ENCODE peak calls at places on chromosomes 3 and 15, in eight cellular contexts. One of them, this sample, is unnamed.

GRCh38 chr3:138097192-138097829 is 18.1 kb downstream of the DZIP1L start:
- DNase-seq in IMR-90: no peak
- DNase-seq in osteocyte: no peak
- DNase-seq in 8988T: peak; percentile 42
- DNase-seq in epithelial cell of prostate: no peak
- DNase-seq in naive thymus-derived CD8-positive, alpha-beta T cell: no peak
- DNase-seq in RPMI8226: no peak
- DNase-seq in iPS DF 19.7: no peak
- DNase-seq in this sample: no peak

GRCh38 chr3:49813497-49814174 is at the start of gene UBA7:
- DNase-seq in IMR-90: peak; percentile 80
- DNase-seq in osteocyte: no peak
- DNase-seq in 8988T: no peak
- DNase-seq in epithelial cell of prostate: no peak
- DNase-seq in naive thymus-derived CD8-positive, alpha-beta T cell: no peak
- DNase-seq in RPMI8226: peak; percentile 36
- DNase-seq in iPS DF 19.7: no peak
- DNase-seq in this sample: no peak

GRCh38 chr15:75229191-75230015 is 27.7 kb downstream of the C15orf39 start:
- DNase-seq in IMR-90: peak; percentile 22
- DNase-seq in osteocyte: no peak
- DNase-seq in 8988T: peak; percentile 17
- DNase-seq in epithelial cell of prostate: no peak
- DNase-seq in naive thymus-derived CD8-positive, alpha-beta T cell: peak; percentile 55
- DNase-seq in RPMI8226: no peak
- DNase-seq in iPS DF 19.7: no peak
- DNase-seq in this sample: no peak

GRCh38 chr3:113245775-113246174 is 34.4 kb downstream of the BOC start:
- DNase-seq in IMR-90: peak; percentile 15
- DNase-seq in osteocyte: no peak
- DNase-seq in 8988T: no peak
- DNase-seq in epithelial cell of prostate: no peak
- DNase-seq in naive thymus-derived CD8-positive, alpha-beta T cell: no peak
- DNase-seq in RPMI8226: no peak
- DNase-seq in iPS DF 19.7: no peak
- DNase-seq in this sample: no peak

GRCh38 chr3:182527745-182528144 is 265.6 kb upstream of the ATP11B start:
- DNase-seq in IMR-90: no peak
- DNase-seq in osteocyte: no peak
- DNase-seq in 8988T: no peak
- DNase-seq in epithelial cell of prostate: no peak
- DNase-seq in naive thymus-derived CD8-positive, alpha-beta T cell: no peak
- DNase-seq in RPMI8226: no peak
- DNase-seq in iPS DF 19.7: no peak
- DNase-seq in this sample: no peak

GRCh38 chr3:192817053-192817452 is 89.7 kb upstream of the FGF12 start:
- DNase-seq in IMR-90: peak; percentile 86
- DNase-seq in osteocyte: no peak
- DNase-seq in 8988T: no peak
- DNase-seq in epithelial cell of prostate: peak; percentile 55
- DNase-seq in naive thymus-derived CD8-positive, alpha-beta T cell: no peak
- DNase-seq in RPMI8226: no peak
- DNase-seq in iPS DF 19.7: no peak
- DNase-seq in this sample: no peak

GRCh38 chr3:109952924-109953323 is 615.6 kb upstream of the DPPA4 start:
- DNase-seq in IMR-90: peak; percentile 16
- DNase-seq in osteocyte: no peak
- DNase-seq in 8988T: no peak
- DNase-seq in epithelial cell of prostate: no peak
- DNase-seq in naive thymus-derived CD8-positive, alpha-beta T cell: no peak
- DNase-seq in RPMI8226: no peak
- DNase-seq in iPS DF 19.7: no peak
- DNase-seq in this sample: no peak

GRCh38 chr3:38627956-38628355 is 21.5 kb downstream of the SCN5A start:
- DNase-seq in IMR-90: no peak
- DNase-seq in osteocyte: no peak
- DNase-seq in 8988T: peak; percentile 94
- DNase-seq in epithelial cell of prostate: no peak
- DNase-seq in naive thymus-derived CD8-positive, alpha-beta T cell: no peak
- DNase-seq in RPMI8226: peak; percentile 63
- DNase-seq in iPS DF 19.7: no peak
- DNase-seq in this sample: no peak

GRCh38 chr3:32399030-32399620 is 7.5 kb downstream of the CMTM7 start:
- DNase-seq in IMR-90: peak; percentile 60
- DNase-seq in osteocyte: no peak
- DNase-seq in 8988T: no peak
- DNase-seq in epithelial cell of prostate: no peak
- DNase-seq in naive thymus-derived CD8-positive, alpha-beta T cell: peak; percentile 75
- DNase-seq in RPMI8226: peak; percentile 79
- DNase-seq in iPS DF 19.7: no peak
- DNase-seq in this sample: no peak

GRCh38 chr15:66069751-66070150 is 183.8 kb downstream of the MEGF11 start:
- DNase-seq in IMR-90: no peak
- DNase-seq in osteocyte: no peak
- DNase-seq in 8988T: no peak
- DNase-seq in epithelial cell of prostate: no peak
- DNase-seq in naive thymus-derived CD8-positive, alpha-beta T cell: no peak
- DNase-seq in RPMI8226: no peak
- DNase-seq in iPS DF 19.7: no peak
- DNase-seq in this sample: no peak

GRCh38 chr3:42705039-42705767 is 2.6 kb upstream of the HHATL start:
- DNase-seq in IMR-90: no peak
- DNase-seq in osteocyte: peak; percentile 77
- DNase-seq in 8988T: no peak
- DNase-seq in epithelial cell of prostate: no peak
- DNase-seq in naive thymus-derived CD8-positive, alpha-beta T cell: no peak
- DNase-seq in RPMI8226: no peak
- DNase-seq in iPS DF 19.7: no peak
- DNase-seq in this sample: no peak

GRCh38 chr15:40511472-40512133 is 40.8 kb downstream of the CHST14 start:
- DNase-seq in IMR-90: no peak
- DNase-seq in osteocyte: peak; percentile 85
- DNase-seq in 8988T: peak; percentile 62
- DNase-seq in epithelial cell of prostate: no peak
- DNase-seq in naive thymus-derived CD8-positive, alpha-beta T cell: no peak
- DNase-seq in RPMI8226: peak; percentile 64
- DNase-seq in iPS DF 19.7: no peak
- DNase-seq in this sample: no peak

GRCh38 chr15:85047271-85047948 is 65.8 kb downstream of the PDE8A start:
- DNase-seq in IMR-90: peak; percentile 99
- DNase-seq in osteocyte: no peak
- DNase-seq in 8988T: no peak
- DNase-seq in epithelial cell of prostate: no peak
- DNase-seq in naive thymus-derived CD8-positive, alpha-beta T cell: no peak
- DNase-seq in RPMI8226: no peak
- DNase-seq in iPS DF 19.7: no peak
- DNase-seq in this sample: no peak

GRCh38 chr3:157369712-157370447 is 66.8 kb upstream of the PTX3 start:
- DNase-seq in IMR-90: no peak
- DNase-seq in osteocyte: no peak
- DNase-seq in 8988T: no peak
- DNase-seq in epithelial cell of prostate: no peak
- DNase-seq in naive thymus-derived CD8-positive, alpha-beta T cell: no peak
- DNase-seq in RPMI8226: no peak
- DNase-seq in iPS DF 19.7: no peak
- DNase-seq in this sample: no peak

GRCh38 chr3:48655586-48655985 is 7.1 kb downstream of the CELSR3 start:
- DNase-seq in IMR-90: no peak
- DNase-seq in osteocyte: no peak
- DNase-seq in 8988T: no peak
- DNase-seq in epithelial cell of prostate: no peak
- DNase-seq in naive thymus-derived CD8-positive, alpha-beta T cell: peak; percentile 77
- DNase-seq in RPMI8226: no peak
- DNase-seq in iPS DF 19.7: no peak
- DNase-seq in this sample: no peak

GRCh38 chr15:64099379-64099778 is 3.6 kb downstream of the SNX1 start:
- DNase-seq in IMR-90: no peak
- DNase-seq in osteocyte: no peak
- DNase-seq in 8988T: no peak
- DNase-seq in epithelial cell of prostate: no peak
- DNase-seq in naive thymus-derived CD8-positive, alpha-beta T cell: no peak
- DNase-seq in RPMI8226: no peak
- DNase-seq in iPS DF 19.7: no peak
- DNase-seq in this sample: no peak

GRCh38 chr3:132445812-132446211 is 28.5 kb downstream of the DNAJC13 start:
- DNase-seq in IMR-90: peak; percentile 61
- DNase-seq in osteocyte: no peak
- DNase-seq in 8988T: no peak
- DNase-seq in epithelial cell of prostate: no peak
- DNase-seq in naive thymus-derived CD8-positive, alpha-beta T cell: no peak
- DNase-seq in RPMI8226: peak; percentile 5
- DNase-seq in iPS DF 19.7: no peak
- DNase-seq in this sample: no peak

GRCh38 chr15:39587910-39588530 is 7.1 kb downstream of the THBS1 start:
- DNase-seq in IMR-90: peak; percentile 47
- DNase-seq in osteocyte: no peak
- DNase-seq in 8988T: no peak
- DNase-seq in epithelial cell of prostate: no peak
- DNase-seq in naive thymus-derived CD8-positive, alpha-beta T cell: no peak
- DNase-seq in RPMI8226: no peak
- DNase-seq in iPS DF 19.7: no peak
- DNase-seq in this sample: no peak

GRCh38 chr3:84318273-84318809 is 640.4 kb upstream of the CADM2 start:
- DNase-seq in IMR-90: no peak
- DNase-seq in osteocyte: no peak
- DNase-seq in 8988T: no peak
- DNase-seq in epithelial cell of prostate: no peak
- DNase-seq in naive thymus-derived CD8-positive, alpha-beta T cell: no peak
- DNase-seq in RPMI8226: no peak
- DNase-seq in iPS DF 19.7: no peak
- DNase-seq in this sample: no peak

GRCh38 chr3:119352235-119352634 is 58.1 kb downstream of the ARHGAP31 start:
- DNase-seq in IMR-90: peak; percentile 31
- DNase-seq in osteocyte: no peak
- DNase-seq in 8988T: no peak
- DNase-seq in epithelial cell of prostate: peak; percentile 12
- DNase-seq in naive thymus-derived CD8-positive, alpha-beta T cell: peak; percentile 72
- DNase-seq in RPMI8226: peak; percentile 70
- DNase-seq in iPS DF 19.7: no peak
- DNase-seq in this sample: peak; percentile 32

GRCh38 chr3:25120666-25121065 is 307.4 kb upstream of the RARB start:
- DNase-seq in IMR-90: no peak
- DNase-seq in osteocyte: no peak
- DNase-seq in 8988T: no peak
- DNase-seq in epithelial cell of prostate: no peak
- DNase-seq in naive thymus-derived CD8-positive, alpha-beta T cell: no peak
- DNase-seq in RPMI8226: no peak
- DNase-seq in iPS DF 19.7: no peak
- DNase-seq in this sample: no peak

GRCh38 chr3:11195721-11196332 is 41.5 kb downstream of the HRH1 start:
- DNase-seq in IMR-90: peak; percentile 56
- DNase-seq in osteocyte: no peak
- DNase-seq in 8988T: no peak
- DNase-seq in epithelial cell of prostate: no peak
- DNase-seq in naive thymus-derived CD8-positive, alpha-beta T cell: no peak
- DNase-seq in RPMI8226: no peak
- DNase-seq in iPS DF 19.7: no peak
- DNase-seq in this sample: no peak

GRCh38 chr15:59713177-59713576 is 24.1 kb upstream of the BNIP2 start:
- DNase-seq in IMR-90: no peak
- DNase-seq in osteocyte: no peak
- DNase-seq in 8988T: no peak
- DNase-seq in epithelial cell of prostate: no peak
- DNase-seq in naive thymus-derived CD8-positive, alpha-beta T cell: no peak
- DNase-seq in RPMI8226: no peak
- DNase-seq in iPS DF 19.7: no peak
- DNase-seq in this sample: no peak

GRCh38 chr15:88454867-88455810 is 12.0 kb downstream of the MRPL46 start:
- DNase-seq in IMR-90: peak; percentile 69
- DNase-seq in osteocyte: peak; percentile 80
- DNase-seq in 8988T: no peak
- DNase-seq in epithelial cell of prostate: peak; percentile 18
- DNase-seq in naive thymus-derived CD8-positive, alpha-beta T cell: no peak
- DNase-seq in RPMI8226: peak; percentile 80
- DNase-seq in iPS DF 19.7: peak; percentile 57
- DNase-seq in this sample: no peak

GRCh38 chr3:25381083-25381482 is 47.0 kb upstream of the RARB start:
- DNase-seq in IMR-90: no peak
- DNase-seq in osteocyte: no peak
- DNase-seq in 8988T: no peak
- DNase-seq in epithelial cell of prostate: no peak
- DNase-seq in naive thymus-derived CD8-positive, alpha-beta T cell: no peak
- DNase-seq in RPMI8226: no peak
- DNase-seq in iPS DF 19.7: no peak
- DNase-seq in this sample: no peak

GRCh38 chr15:52114656-52115055 is 2.1 kb upstream of the BCL2L10 start:
- DNase-seq in IMR-90: no peak
- DNase-seq in osteocyte: no peak
- DNase-seq in 8988T: no peak
- DNase-seq in epithelial cell of prostate: no peak
- DNase-seq in naive thymus-derived CD8-positive, alpha-beta T cell: no peak
- DNase-seq in RPMI8226: no peak
- DNase-seq in iPS DF 19.7: no peak
- DNase-seq in this sample: no peak

GRCh38 chr3:49657208-49657915 is 16.8 kb upstream of the APEH start:
- DNase-seq in IMR-90: no peak
- DNase-seq in osteocyte: no peak
- DNase-seq in 8988T: no peak
- DNase-seq in epithelial cell of prostate: no peak
- DNase-seq in naive thymus-derived CD8-positive, alpha-beta T cell: no peak
- DNase-seq in RPMI8226: no peak
- DNase-seq in iPS DF 19.7: no peak
- DNase-seq in this sample: no peak

GRCh38 chr3:51539291-51539891 is 872 bp downstream of the RAD54L2 start:
- DNase-seq in IMR-90: peak; percentile 85
- DNase-seq in osteocyte: no peak
- DNase-seq in 8988T: peak; percentile 47
- DNase-seq in epithelial cell of prostate: peak; percentile 10
- DNase-seq in naive thymus-derived CD8-positive, alpha-beta T cell: no peak
- DNase-seq in RPMI8226: no peak
- DNase-seq in iPS DF 19.7: no peak
- DNase-seq in this sample: no peak

GRCh38 chr15:35854398-35854797 is 308.4 kb upstream of the DPH6 start:
- DNase-seq in IMR-90: no peak
- DNase-seq in osteocyte: no peak
- DNase-seq in 8988T: no peak
- DNase-seq in epithelial cell of prostate: no peak
- DNase-seq in naive thymus-derived CD8-positive, alpha-beta T cell: no peak
- DNase-seq in RPMI8226: no peak
- DNase-seq in iPS DF 19.7: no peak
- DNase-seq in this sample: no peak

GRCh38 chr3:126180477-126181397 is at the start of gene ALDH1L1:
- DNase-seq in IMR-90: peak; percentile 6
- DNase-seq in osteocyte: no peak
- DNase-seq in 8988T: no peak
- DNase-seq in epithelial cell of prostate: peak; percentile 33
- DNase-seq in naive thymus-derived CD8-positive, alpha-beta T cell: no peak
- DNase-seq in RPMI8226: no peak
- DNase-seq in iPS DF 19.7: peak; percentile 50
- DNase-seq in this sample: no peak

GRCh38 chr3:171190668-171191067 is 164.1 kb upstream of the SLC2A2 start:
- DNase-seq in IMR-90: peak; percentile 49
- DNase-seq in osteocyte: no peak
- DNase-seq in 8988T: no peak
- DNase-seq in epithelial cell of prostate: no peak
- DNase-seq in naive thymus-derived CD8-positive, alpha-beta T cell: no peak
- DNase-seq in RPMI8226: no peak
- DNase-seq in iPS DF 19.7: no peak
- DNase-seq in this sample: no peak

GRCh38 chr3:127738192-127738840 is 65.6 kb downstream of the ABTB1 start:
- DNase-seq in IMR-90: peak; percentile 36
- DNase-seq in osteocyte: no peak
- DNase-seq in 8988T: no peak
- DNase-seq in epithelial cell of prostate: no peak
- DNase-seq in naive thymus-derived CD8-positive, alpha-beta T cell: no peak
- DNase-seq in RPMI8226: peak; percentile 20
- DNase-seq in iPS DF 19.7: no peak
- DNase-seq in this sample: no peak

GRCh38 chr3:145015243-145015642 is 1043.6 kb downstream of the DIPK2A start:
- DNase-seq in IMR-90: peak; percentile 41
- DNase-seq in osteocyte: no peak
- DNase-seq in 8988T: no peak
- DNase-seq in epithelial cell of prostate: no peak
- DNase-seq in naive thymus-derived CD8-positive, alpha-beta T cell: no peak
- DNase-seq in RPMI8226: no peak
- DNase-seq in iPS DF 19.7: no peak
- DNase-seq in this sample: no peak

This sample was measured in NK-92 treated with Interleukin-12 subunit alpha and Interleukin-12 subunit beta, amount 100 ng/mL, for 24 hours.